ENCODE peak calls at places on chromosomes 7 and 10, in four cellular contexts. Q, M, I and Z are unnamed samples.

GRCh38 chr7:121466455-121466854 is 70.3 kb upstream of the FAM3C start:
- DNase-seq in Q (no peak), M (no peak), I (no peak), Z (no peak)

GRCh38 chr10:91909178-91909677 is at the start of gene FGFBP3:
- DNase-seq in Q (peak; percentile 32), M (no peak), I (no peak), Z (peak; percentile 64)

GRCh38 chr10:30858499-30858898 is 173.2 kb downstream of the ZNF438 start:
- DNase-seq in Q (no peak), M (no peak), I (no peak), Z (no peak)

GRCh38 chr7:103009466-103010219 is 65.0 kb downstream of the FBXL13 start:
- DNase-seq in Q (no peak), M (no peak), I (no peak), Z (no peak)

GRCh38 chr7:116780966-116781365 is 81.4 kb upstream of the CAPZA2 start:
- DNase-seq in Q (no peak), M (no peak), I (no peak), Z (no peak)

GRCh38 chr7:157700237-157701005 is 363.6 kb downstream of the DNAJB6 start:
- DNase-seq in Q (no peak), M (no peak), I (no peak), Z (no peak)

GRCh38 chr7:91112902-91113321 is 151.3 kb upstream of the FZD1 start:
- DNase-seq in Q (no peak), M (no peak), I (no peak), Z (no peak)

GRCh38 chr10:103542764-103543616 is 49.5 kb downstream of the NEURL1 start:
- DNase-seq in Q (peak; percentile 37), M (no peak), I (peak; percentile 25), Z (peak; percentile 64)

GRCh38 chr7:82382276-82382675 is 61.3 kb downstream of the CACNA2D1 start:
- DNase-seq in Q (no peak), M (no peak), I (no peak), Z (no peak)

GRCh38 chr10:114635101-114635500 is 23.0 kb downstream of the ABLIM1 start:
- DNase-seq in Q (no peak), M (no peak), I (no peak), Z (no peak)

GRCh38 chr10:132691711-132692153 is 94.2 kb downstream of the NKX6-2 start:
- DNase-seq in Q (no peak), M (peak; percentile 26), I (no peak), Z (no peak)

GRCh38 chr7:74178632-74179031 is 4.5 kb downstream of the EIF4H start:
- DNase-seq in Q (no peak), M (no peak), I (no peak), Z (no peak)

GRCh38 chr7:139936760-139937310 is 107.8 kb downstream of the TBXAS1 start:
- DNase-seq in Q (peak; percentile 58), M (no peak), I (no peak), Z (peak; percentile 25)

GRCh38 chr7:23026164-23026563 is 12.2 kb upstream of the HYCC1 start:
- DNase-seq in Q (peak; percentile 75), M (no peak), I (no peak), Z (no peak)

GRCh38 chr7:41315764-41316163 is 387.1 kb downstream of the INHBA start:
- DNase-seq in Q (no peak), M (no peak), I (no peak), Z (no peak)

GRCh38 chr10:132146941-132147915 is 39.5 kb upstream of the DPYSL4 start:
- DNase-seq in Q (no peak), M (peak; percentile 42), I (no peak), Z (no peak)

GRCh38 chr7:143285806-143286521 is 1.2 kb downstream of the TMEM139 start:
- DNase-seq in Q (no peak), M (no peak), I (no peak), Z (no peak)

GRCh38 chr7:157717211-157718174 is 380.7 kb downstream of the DNAJB6 start:
- DNase-seq in Q (no peak), M (peak; percentile 42), I (no peak), Z (no peak)

GRCh38 chr7:29748286-29749099 is 57.8 kb upstream of the WIPF3 start:
- DNase-seq in Q (peak; percentile 66), M (no peak), I (no peak), Z (no peak)

DNA sequence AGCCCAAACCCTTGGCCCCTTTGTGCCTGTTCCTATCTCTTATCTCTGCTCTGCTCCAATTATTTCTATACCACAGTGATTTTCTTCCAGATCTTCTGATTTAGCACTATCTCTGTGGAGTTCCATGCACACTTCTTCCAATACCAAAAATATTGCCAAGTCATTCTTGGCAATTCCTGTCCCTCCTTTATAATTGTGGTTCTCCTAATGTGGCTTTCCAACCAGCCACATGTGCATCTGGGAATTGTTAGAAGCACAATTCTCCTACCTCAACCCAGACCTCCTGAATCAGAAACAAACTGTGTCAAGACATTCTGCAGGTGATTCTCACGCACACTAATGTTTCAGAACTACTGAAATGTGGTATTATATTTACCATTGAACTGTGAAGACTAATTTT is 447.8 kb upstream of the IGFBP3 start:
- DNase-seq in Q (no peak), M (no peak), I (no peak), Z (no peak)
- TF ChIP-seq CTCF in Q (no peak), M (no peak), I (no peak), Z (no peak)

GRCh38 chr10:4512557-4513286 is 313.3 kb upstream of the AKR1E2 start:
- DNase-seq in Q (peak; percentile 78), M (peak; percentile 62), I (no peak), Z (peak; percentile 29)
- TF ChIP-seq CTCF in Q (peak; percentile 52), M (peak; percentile 43), I (peak; percentile 28), Z (no peak)

GRCh38 chr7:128381161-128381821 is 19.8 kb upstream of the PRRT4 start:
- DNase-seq in Q (peak; percentile 81), M (no peak), I (no peak), Z (peak; percentile 73)
- TF ChIP-seq CTCF in Q (peak; percentile 75), M (peak; percentile 39), I (peak; percentile 63), Z (peak; percentile 83)

GRCh38 chr7:77327067-77327931 is 88.8 kb downstream of the GSAP start:
- DNase-seq in Q (peak; percentile 88), M (peak; percentile 65), I (no peak), Z (no peak)
- TF ChIP-seq CTCF in Q (no peak), M (no peak), I (no peak), Z (no peak)

DNA sequence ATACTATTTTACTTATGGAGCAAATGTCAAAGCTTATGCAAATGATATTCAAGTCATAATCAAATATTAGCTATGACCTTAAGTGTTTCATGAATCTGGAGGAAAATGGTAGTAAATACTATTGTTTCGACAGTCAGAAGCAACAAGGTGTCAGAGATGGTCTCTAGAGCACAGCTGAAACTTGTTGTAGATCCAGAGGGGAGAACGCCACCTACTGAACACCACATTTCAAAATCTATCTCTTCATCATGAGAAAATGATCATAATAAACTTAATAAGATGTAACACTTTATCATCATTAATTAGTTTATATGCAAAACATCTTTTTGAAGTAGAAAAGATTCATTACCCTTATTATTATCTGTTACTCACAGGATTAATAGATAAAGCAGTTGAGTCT is 418.7 kb downstream of the GATA3 start:
- DNase-seq in Q (no peak), M (no peak), I (no peak), Z (peak; percentile 23)
- TF ChIP-seq CTCF in Q (no peak), M (no peak), I (peak; percentile 24), Z (no peak)

GRCh38 chr7:104160375-104160774 is 47.4 kb downstream of the ORC5 start:
- DNase-seq in Q (peak; percentile 7), M (no peak), I (no peak), Z (no peak)

GRCh38 chr7:104152468-104152867 is 55.3 kb downstream of the ORC5 start:
- DNase-seq in Q (no peak), M (no peak), I (no peak), Z (no peak)

GRCh38 chr7:104153287-104153686 is 54.5 kb downstream of the ORC5 start:
- DNase-seq in Q (no peak), M (no peak), I (no peak), Z (no peak)

GRCh38 chr7:104161244-104161643 is 46.6 kb downstream of the ORC5 start:
- DNase-seq in Q (no peak), M (no peak), I (no peak), Z (no peak)

GRCh38 chr7:104156842-104157277 is 51.0 kb downstream of the ORC5 start:
- DNase-seq in Q (peak; percentile 22), M (no peak), I (no peak), Z (no peak)
- TF ChIP-seq CTCF in Q (peak; percentile 43), M (peak; percentile 39), I (peak; percentile 55), Z (peak; percentile 69)

GRCh38 chr7:11345621-11346020 is 371.9 kb downstream of the PHF14 start:
- DNase-seq in Q (no peak), M (no peak), I (no peak), Z (no peak)

GRCh38 chr7:11343818-11344413 is 370.2 kb downstream of the PHF14 start:
- DNase-seq in Q (peak; percentile 62), M (no peak), I (no peak), Z (no peak)

GRCh38 chr7:11343136-11343535 is 369.5 kb downstream of the PHF14 start:
- DNase-seq in Q (no peak), M (no peak), I (no peak), Z (no peak)

GRCh38 chr7:11346312-11346711 is 372.6 kb downstream of the PHF14 start:
- DNase-seq in Q (no peak), M (no peak), I (no peak), Z (no peak)

GRCh38 chr7:11341285-11341944 is 367.7 kb downstream of the PHF14 start:
- DNase-seq in Q (peak; percentile 41), M (no peak), I (no peak), Z (no peak)
- TF ChIP-seq CTCF in Q (peak; percentile 37), M (peak; percentile 14), I (peak; percentile 48), Z (no peak)

DNA sequence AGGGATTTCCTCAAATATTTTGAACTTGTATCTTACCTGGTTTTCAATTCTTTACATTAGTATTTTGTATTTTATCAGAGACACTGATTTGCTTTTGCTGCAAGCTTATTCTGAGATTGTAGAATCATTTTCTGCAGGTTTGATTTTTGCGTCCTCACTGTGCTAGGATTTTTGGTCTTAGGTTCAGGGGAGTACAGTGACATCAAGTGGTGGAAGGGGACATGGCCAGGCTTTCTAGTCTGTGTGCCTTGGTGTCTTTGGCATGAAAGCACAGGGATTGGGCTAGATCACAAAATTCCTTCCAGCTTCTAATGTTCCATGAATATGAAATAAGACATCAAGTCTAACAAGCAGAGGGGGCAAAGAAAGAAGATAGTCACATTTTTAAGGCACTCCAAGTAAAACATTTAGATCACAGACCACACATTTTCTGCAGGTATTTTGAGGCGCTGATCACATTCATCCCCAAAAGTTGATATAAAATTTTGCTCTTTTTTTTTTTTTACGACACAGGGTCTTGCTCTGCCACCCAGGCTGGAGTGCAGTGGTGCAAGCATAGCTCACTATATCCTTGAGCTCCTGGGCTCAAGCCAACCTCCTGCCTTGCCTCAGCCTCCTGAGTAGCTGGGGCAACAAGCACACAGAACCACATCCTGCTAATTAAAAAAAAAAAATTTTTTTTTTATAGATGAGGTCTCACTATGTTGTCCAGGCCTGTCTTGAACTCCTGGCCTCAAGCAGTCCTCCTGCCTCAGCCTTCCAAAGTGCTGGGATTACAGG is 124.4 kb downstream of the PON1 start:
- DNase-seq in Q (peak; percentile 68), M (no peak), I (no peak), Z (no peak)
- TF ChIP-seq CTCF in Q (peak; percentile 48), M (peak; percentile 51), I (peak; percentile 62), Z (no peak)

DNA sequence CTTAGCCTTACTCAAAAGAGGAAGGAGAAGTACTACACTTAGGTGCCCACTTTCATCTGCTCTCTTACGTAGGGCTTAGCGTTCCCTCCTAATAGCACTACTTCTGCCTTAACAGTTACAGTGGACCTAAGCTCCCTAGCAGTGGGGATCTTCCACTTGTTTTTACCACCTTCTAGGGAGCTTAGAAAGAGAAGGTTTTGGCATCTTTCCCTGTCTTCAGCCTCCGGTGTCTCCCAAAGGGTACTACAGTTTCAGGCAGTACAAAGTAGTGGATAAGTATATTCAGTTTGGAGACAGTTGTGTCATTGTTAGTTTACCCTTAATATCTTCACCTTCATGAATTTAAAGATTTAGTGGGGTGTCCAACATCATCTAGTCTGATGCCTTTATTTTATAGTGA is 14.6 kb downstream of the CHRM2 start:
- DNase-seq in Q (no peak), M (no peak), I (no peak), Z (no peak)
- TF ChIP-seq CTCF in Q (no peak), M (no peak), I (no peak), Z (no peak)